ENCODE peak calls at places on chromosome 5, in eight cellular contexts. U, W, E, A, O, G, N and I are unnamed samples.

GRCh38 chr5:142316051-142316450 is 8.8 kb downstream of the SPRY4 start:
- DNase-seq in O (no peak), W (no peak), E (no peak), U (no peak), N (no peak), G (no peak), A (peak), I (no peak)

GRCh38 chr5:36442796-36443195 is 141.1 kb upstream of the RANBP3L start:
- DNase-seq in W (no peak), N (no peak), O (no peak), E (no peak), A (peak), U (no peak), G (no peak), I (no peak)

GRCh38 chr5:127051591-127051990 is 21.2 kb upstream of the MARCHF3 start:
- DNase-seq in W (no peak), U (no peak), G (no peak), E (no peak), N (no peak), A (no peak), O (no peak), I (no peak)

GRCh38 chr5:88929385-88929784 is 46.4 kb upstream of the MEF2C start:
- DNase-seq in U (no peak), A (no peak), W (peak), N (peak), O (no peak), G (no peak), E (no peak), I (no peak)

GRCh38 chr5:177354716-177355115 is 3.0 kb upstream of the RGS14 start:
- DNase-seq in E (no peak), A (no peak), N (no peak), G (no peak), U (no peak), W (no peak), O (no peak), I (no peak)

GRCh38 chr5:53714324-53715010 is 154.0 kb downstream of the NDUFS4 start:
- DNase-seq in N (no peak), A (no peak), G (no peak), U (no peak), W (no peak), E (no peak), O (no peak), I (no peak)

GRCh38 chr5:127702913-127703575 is at the start of gene CCDC192:
- DNase-seq in O (no peak), N (no peak), U (no peak), E (no peak), W (no peak), G (no peak), A (no peak), I (no peak)

GRCh38 chr5:111670826-111671492 is 86.0 kb downstream of the NREP start:
- DNase-seq in U (no peak), E (no peak), A (peak), G (no peak), N (no peak), W (no peak), O (no peak), I (no peak)

GRCh38 chr5:36602711-36603321 is 3.6 kb upstream of the SLC1A3 start:
- DNase-seq in N (no peak), U (no peak), O (no peak), G (no peak), A (no peak), E (no peak), W (peak), I (no peak)

GRCh38 chr5:39656600-39656999 is 231.8 kb upstream of the DAB2 start:
- DNase-seq in N (no peak), U (no peak), O (no peak), G (no peak), W (no peak), A (no peak), E (no peak), I (no peak)

GRCh38 chr5:56088967-56089829 is 94.4 kb upstream of the IL6ST start:
- DNase-seq in A (peak), E (no peak), O (no peak), G (no peak), U (no peak), N (no peak), W (no peak), I (no peak)

GRCh38 chr5:179870403-179870903 is 11.8 kb upstream of the MRNIP start:
- DNase-seq in A (peak), E (no peak), G (no peak), W (peak), O (peak), U (no peak), N (peak), I (peak)

GRCh38 chr5:38765461-38765861 is 80.4 kb upstream of the OSMR start:
- DNase-seq in N (no peak), E (no peak), W (no peak), U (no peak), A (peak), G (no peak), O (no peak), I (no peak)

GRCh38 chr5:175642998-175643397 is 14.9 kb upstream of the HRH2 start:
- DNase-seq in W (no peak), O (no peak), U (no peak), E (no peak), G (no peak), N (no peak), A (no peak), I (no peak)

GRCh38 chr5:7754997-7755596 is 95.8 kb downstream of the CFAP90 start:
- DNase-seq in E (no peak), O (peak), U (peak), A (peak), G (no peak), W (no peak), N (peak), I (no peak)

GRCh38 chr5:61603211-61603908 is 271.3 kb downstream of the ZSWIM6 start:
- DNase-seq in G (no peak), A (no peak), O (no peak), E (no peak), W (peak), N (no peak), U (peak), I (no peak)

GRCh38 chr5:15938186-15938585 is 241.4 kb downstream of the MARCHF11 start:
- DNase-seq in O (no peak), E (no peak), U (no peak), A (peak), N (no peak), W (no peak), G (no peak), I (no peak)

GRCh38 chr5:176167800-176168199 is 70.4 kb upstream of the SIMC1 start:
- DNase-seq in U (no peak), O (no peak), N (no peak), G (no peak), W (no peak), A (no peak), E (no peak), I (no peak)

GRCh38 chr5:146047396-146047795 is 58.0 kb downstream of the PLAC8L1 start:
- DNase-seq in W (no peak), A (no peak), U (peak), O (no peak), G (no peak), N (no peak), E (no peak), I (no peak)

GRCh38 chr5:170225326-170226137 is 7.3 kb upstream of the C5orf58 start:
- DNase-seq in N (peak), G (peak), E (peak), U (peak), W (peak), O (peak), A (peak), I (peak)

GRCh38 chr5:147882586-147883313 is 4.2 kb downstream of the SCGB3A2 start:
- DNase-seq in N (no peak), A (no peak), E (no peak), U (no peak), W (no peak), G (no peak), O (no peak), I (no peak)

DNA sequence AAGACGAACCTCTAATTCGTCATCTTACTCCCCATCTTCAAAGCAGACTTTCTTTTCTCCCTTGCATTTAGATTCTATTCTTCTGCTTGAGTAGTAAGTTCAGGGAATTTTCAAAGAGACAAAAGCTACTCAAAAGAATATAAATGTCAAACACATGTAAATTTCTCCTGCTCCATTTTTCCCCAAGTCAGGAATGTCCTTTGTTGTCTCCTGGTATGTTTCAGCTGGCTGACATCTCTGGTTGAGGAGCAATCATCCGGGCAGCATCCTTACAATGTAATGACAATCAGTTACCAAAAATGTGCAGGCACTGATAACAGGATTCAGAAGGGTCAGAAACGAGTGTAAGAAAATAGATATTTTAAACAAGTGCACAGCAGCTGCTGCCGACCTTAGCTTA is 47.6 kb upstream of the PPP1R2B start:
- DNase-seq in O (no peak), W (no peak), E (no peak), U (no peak), N (no peak), A (no peak), G (no peak), I (no peak)
- H3K4me3 ChIP-seq in O (no peak), W (no peak), E (no peak), U (no peak), N (no peak), A (no peak), G (no peak), I (no peak)

GRCh38 chr5:388266-389196 is 54.4 kb upstream of the EXOC3 start:
- DNase-seq in A (no peak), G (peak), W (no peak), E (peak), N (peak), U (peak), O (no peak), I (peak)
- TF ChIP-seq POLR2A in A (no peak), G (no peak), W (no peak), E (no peak), N (no peak), U (no peak), O (no peak), I (no peak)

DNA sequence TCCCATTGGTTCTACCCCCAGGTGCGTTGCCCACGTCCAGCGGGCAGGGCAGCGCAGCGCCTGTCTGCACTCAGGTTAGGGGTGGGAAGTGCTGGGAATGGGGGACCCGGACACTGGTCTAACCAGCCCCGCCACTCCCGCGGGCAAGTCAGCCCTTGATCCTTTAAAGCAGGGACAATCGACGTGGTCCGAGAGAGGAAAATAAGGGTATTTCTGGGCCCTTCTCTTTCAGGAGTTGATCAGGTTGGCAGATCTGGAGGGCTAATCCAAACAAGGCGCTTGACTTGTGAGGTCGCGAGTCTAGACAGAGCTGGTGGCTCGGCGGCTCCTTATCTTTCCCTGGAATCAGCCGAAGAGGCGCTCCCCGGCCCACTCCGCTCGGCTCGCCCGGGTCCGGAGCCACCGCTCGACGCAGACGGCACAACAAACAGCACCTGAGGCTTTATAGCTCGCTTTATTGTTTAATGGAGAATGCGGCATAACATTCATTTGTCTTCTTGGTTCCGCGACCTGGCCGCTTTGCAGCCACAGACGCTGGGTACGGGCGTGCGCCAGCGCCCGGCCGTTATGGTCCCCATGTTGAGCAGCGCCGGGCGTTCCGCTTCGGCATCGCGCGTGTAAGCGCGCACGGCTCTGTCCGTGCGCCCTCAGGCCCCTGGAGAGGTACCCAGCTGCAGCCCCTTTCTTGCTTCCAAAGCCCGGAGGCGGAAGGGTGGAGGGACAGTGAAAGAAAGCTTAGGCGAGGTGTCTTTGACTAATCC is 15.8 kb downstream of the ISL1 start:
- DNase-seq in W (no peak), O (no peak), N (no peak), E (no peak), A (no peak), G (no peak), U (no peak), I (no peak)
- H3K4me3 ChIP-seq in W (no peak), O (no peak), N (no peak), E (peak), A (no peak), G (no peak), U (peak), I (no peak)

GRCh38 chr5:120072054-120072453 is 392.0 kb upstream of the PRR16 start:
- DNase-seq in E (no peak), A (no peak), G (no peak), N (no peak), W (no peak), O (no peak), U (no peak), I (no peak)
- TF ChIP-seq POLR2A in E (no peak), A (no peak), G (no peak), N (no peak), W (no peak), O (no peak), U (no peak), I (no peak)

GRCh38 chr5:140639093-140639821 is at the start of gene TMCO6:
- DNase-seq in E (peak), W (peak), U (peak), G (peak), N (peak), O (peak), A (peak), I (peak)
- H3K4me3 ChIP-seq in E (peak), W (peak), U (peak), G (peak), N (peak), O (peak), A (peak), I (peak)

GRCh38 chr5:6484446-6484845 is 35.8 kb downstream of the UBE2QL1 start:
- DNase-seq in N (no peak), U (no peak), O (no peak), G (no peak), E (no peak), W (no peak), A (no peak), I (no peak)
- TF ChIP-seq POLR2A in N (no peak), U (no peak), O (no peak), G (no peak), E (no peak), W (no peak), A (no peak), I (no peak)

GRCh38 chr5:17229308-17229707 is 11.9 kb downstream of the BASP1 start:
- DNase-seq in E (no peak), N (no peak), W (no peak), G (no peak), O (no peak), U (no peak), A (no peak), I (no peak)
- H3K4me3 ChIP-seq in E (no peak), N (no peak), W (no peak), G (no peak), O (no peak), U (no peak), A (no peak), I (no peak)